ENCODE peak calls at places on chromosomes 11 and 22, in seven cellular contexts. One of them, this sample, is unnamed.

GRCh38 chr11:37370817-37371216 is 772.8 kb upstream of the RAG2 start:
- DNase-seq in sigmoid colon: no peak
- DNase-seq in esophagus muscularis mucosa: no peak
- DNase-seq in HL-60: no peak
- DNase-seq in prostate gland: no peak
- DNase-seq in stomach: no peak
- DNase-seq in Panc1: no peak
- DNase-seq in this sample: no peak

GRCh38 chr11:57792060-57792541 is 30.5 kb downstream of the CTNND1 start:
- DNase-seq in sigmoid colon: peak; percentile 80
- DNase-seq in esophagus muscularis mucosa: peak; percentile 92
- DNase-seq in HL-60: peak; percentile 91
- DNase-seq in prostate gland: peak; percentile 39
- DNase-seq in stomach: peak; percentile 68
- DNase-seq in Panc1: no peak
- DNase-seq in this sample: no peak

GRCh38 chr11:14764899-14765527 is 121.4 kb downstream of the PDE3B start:
- DNase-seq in sigmoid colon: no peak
- DNase-seq in esophagus muscularis mucosa: no peak
- DNase-seq in HL-60: no peak
- DNase-seq in prostate gland: no peak
- DNase-seq in stomach: no peak
- DNase-seq in Panc1: no peak
- DNase-seq in this sample: no peak

GRCh38 chr11:82191690-82192089 is 542.0 kb downstream of the FAM181B start:
- DNase-seq in sigmoid colon: no peak
- DNase-seq in esophagus muscularis mucosa: no peak
- DNase-seq in HL-60: no peak
- DNase-seq in prostate gland: no peak
- DNase-seq in stomach: peak; percentile 27
- DNase-seq in Panc1: no peak
- DNase-seq in this sample: no peak

GRCh38 chr11:124917115-124917637 is 1.9 kb upstream of the HEPN1 start:
- DNase-seq in sigmoid colon: no peak
- DNase-seq in esophagus muscularis mucosa: no peak
- DNase-seq in HL-60: peak; percentile 4
- DNase-seq in prostate gland: no peak
- DNase-seq in stomach: no peak
- DNase-seq in Panc1: no peak
- DNase-seq in this sample: no peak

GRCh38 chr11:34242037-34242625 is 115.7 kb downstream of the ABTB2 start:
- DNase-seq in sigmoid colon: no peak
- DNase-seq in esophagus muscularis mucosa: no peak
- DNase-seq in HL-60: no peak
- DNase-seq in prostate gland: no peak
- DNase-seq in stomach: no peak
- DNase-seq in Panc1: no peak
- DNase-seq in this sample: no peak

GRCh38 chr11:34565417-34566208 is 52.0 kb upstream of the ELF5 start:
- DNase-seq in sigmoid colon: no peak
- DNase-seq in esophagus muscularis mucosa: no peak
- DNase-seq in HL-60: no peak
- DNase-seq in prostate gland: no peak
- DNase-seq in stomach: no peak
- DNase-seq in Panc1: peak; percentile 18
- DNase-seq in this sample: no peak

GRCh38 chr11:15849265-15849664 is 507.1 kb downstream of the SOX6 start:
- DNase-seq in sigmoid colon: no peak
- DNase-seq in esophagus muscularis mucosa: no peak
- DNase-seq in HL-60: no peak
- DNase-seq in prostate gland: no peak
- DNase-seq in stomach: no peak
- DNase-seq in Panc1: no peak
- DNase-seq in this sample: no peak

GRCh38 chr22:36182871-36183270 is 18.7 kb downstream of the APOL4 start:
- DNase-seq in sigmoid colon: no peak
- DNase-seq in esophagus muscularis mucosa: no peak
- DNase-seq in HL-60: no peak
- DNase-seq in prostate gland: no peak
- DNase-seq in stomach: no peak
- DNase-seq in Panc1: no peak
- DNase-seq in this sample: no peak

GRCh38 chr11:36095716-36096115 is 151.9 kb downstream of the LDLRAD3 start:
- DNase-seq in sigmoid colon: no peak
- DNase-seq in esophagus muscularis mucosa: no peak
- DNase-seq in HL-60: no peak
- DNase-seq in prostate gland: no peak
- DNase-seq in stomach: no peak
- DNase-seq in Panc1: no peak
- DNase-seq in this sample: no peak

GRCh38 chr11:61082931-61083531 is 19.3 kb upstream of the CD5 start:
- DNase-seq in sigmoid colon: no peak
- DNase-seq in esophagus muscularis mucosa: no peak
- DNase-seq in HL-60: no peak
- DNase-seq in prostate gland: no peak
- DNase-seq in stomach: no peak
- DNase-seq in Panc1: no peak
- DNase-seq in this sample: no peak

GRCh38 chr22:40177738-40178416 is at the start of gene TNRC6B:
- DNase-seq in sigmoid colon: peak; percentile 88
- DNase-seq in esophagus muscularis mucosa: peak; percentile 95
- DNase-seq in HL-60: peak; percentile 97
- DNase-seq in prostate gland: peak; percentile 92
- DNase-seq in stomach: peak; percentile 72
- DNase-seq in Panc1: peak; percentile 83
- DNase-seq in this sample: no peak

GRCh38 chr11:8262552-8263108 is 1.0 kb downstream of the LMO1 start:
- DNase-seq in sigmoid colon: peak; percentile 70
- DNase-seq in esophagus muscularis mucosa: no peak
- DNase-seq in HL-60: no peak
- DNase-seq in prostate gland: peak; percentile 14
- DNase-seq in stomach: peak; percentile 43
- DNase-seq in Panc1: no peak
- DNase-seq in this sample: no peak

GRCh38 chr11:30153008-30153407 is 77.8 kb upstream of the FSHB start:
- DNase-seq in sigmoid colon: no peak
- DNase-seq in esophagus muscularis mucosa: no peak
- DNase-seq in HL-60: no peak
- DNase-seq in prostate gland: no peak
- DNase-seq in stomach: no peak
- DNase-seq in Panc1: no peak
- DNase-seq in this sample: no peak

GRCh38 chr11:30149998-30150397 is 80.8 kb upstream of the FSHB start:
- DNase-seq in sigmoid colon: no peak
- DNase-seq in esophagus muscularis mucosa: no peak
- DNase-seq in HL-60: no peak
- DNase-seq in prostate gland: no peak
- DNase-seq in stomach: no peak
- DNase-seq in Panc1: no peak
- DNase-seq in this sample: no peak

GRCh38 chr11:30143098-30143705 is 87.6 kb upstream of the FSHB start:
- DNase-seq in sigmoid colon: no peak
- DNase-seq in esophagus muscularis mucosa: no peak
- DNase-seq in HL-60: peak; percentile 10
- DNase-seq in prostate gland: no peak
- DNase-seq in stomach: no peak
- DNase-seq in Panc1: peak; percentile 25
- DNase-seq in this sample: no peak

GRCh38 chr11:30150425-30150824 is 80.4 kb upstream of the FSHB start:
- DNase-seq in sigmoid colon: no peak
- DNase-seq in esophagus muscularis mucosa: no peak
- DNase-seq in HL-60: no peak
- DNase-seq in prostate gland: no peak
- DNase-seq in stomach: no peak
- DNase-seq in Panc1: no peak
- DNase-seq in this sample: no peak

DNA sequence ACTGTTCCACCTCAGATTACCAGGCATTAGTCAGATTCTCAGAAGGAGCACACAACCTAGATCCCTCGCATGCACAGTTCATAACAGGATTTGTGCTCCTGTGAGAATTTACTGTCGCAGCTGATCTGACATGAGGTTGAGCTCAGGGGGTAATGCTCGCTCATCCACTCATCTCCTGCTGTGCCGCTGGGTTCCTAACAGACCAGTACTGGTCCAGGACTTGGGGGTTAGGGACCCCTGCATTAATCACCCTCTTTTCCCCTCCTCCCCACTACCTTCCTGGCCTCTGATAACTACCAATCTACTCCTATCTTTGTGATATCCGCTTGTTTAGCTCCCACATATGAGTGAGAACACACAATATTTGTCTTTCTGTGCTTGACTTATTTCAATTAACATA is 83.5 kb upstream of the FSHB start:
- DNase-seq in sigmoid colon: no peak
- DNase-seq in esophagus muscularis mucosa: no peak
- DNase-seq in HL-60: no peak
- DNase-seq in prostate gland: no peak
- DNase-seq in stomach: no peak
- DNase-seq in Panc1: no peak
- DNase-seq in this sample: no peak
- TF ChIP-seq POLR2AphosphoS5 in sigmoid colon: no peak
- TF ChIP-seq POLR2AphosphoS5 in esophagus muscularis mucosa: no peak
- TF ChIP-seq POLR2AphosphoS5 in HL-60: no peak
- TF ChIP-seq POLR2AphosphoS5 in prostate gland: no peak
- TF ChIP-seq POLR2AphosphoS5 in stomach: no peak
- TF ChIP-seq POLR2AphosphoS5 in Panc1: no peak
- TF ChIP-seq POLR2AphosphoS5 in this sample: no peak

GRCh38 chr11:74020537-74020936 is 11.7 kb upstream of the UCP3 start:
- DNase-seq in sigmoid colon: no peak
- DNase-seq in esophagus muscularis mucosa: no peak
- DNase-seq in HL-60: no peak
- DNase-seq in prostate gland: no peak
- DNase-seq in stomach: no peak
- DNase-seq in Panc1: no peak
- DNase-seq in this sample: no peak
- TF ChIP-seq POLR2AphosphoS5 in sigmoid colon: no peak
- TF ChIP-seq POLR2AphosphoS5 in esophagus muscularis mucosa: no peak
- TF ChIP-seq POLR2AphosphoS5 in HL-60: no peak
- TF ChIP-seq POLR2AphosphoS5 in prostate gland: no peak
- TF ChIP-seq POLR2AphosphoS5 in stomach: no peak
- TF ChIP-seq POLR2AphosphoS5 in Panc1: no peak
- TF ChIP-seq POLR2AphosphoS5 in this sample: no peak

GRCh38 chr11:107017104-107017432 is 1.2 kb downstream of the GUCY1A2 start:
- DNase-seq in sigmoid colon: no peak
- DNase-seq in esophagus muscularis mucosa: no peak
- DNase-seq in HL-60: no peak
- DNase-seq in prostate gland: no peak
- DNase-seq in stomach: no peak
- DNase-seq in Panc1: no peak
- DNase-seq in this sample: no peak

GRCh38 chr11:107018274-107018901 is at the start of gene GUCY1A2:
- DNase-seq in sigmoid colon: peak; percentile 55
- DNase-seq in esophagus muscularis mucosa: no peak
- DNase-seq in HL-60: no peak
- DNase-seq in prostate gland: peak; percentile 11
- DNase-seq in stomach: no peak
- DNase-seq in Panc1: no peak
- DNase-seq in this sample: no peak

GRCh38 chr11:107014871-107015270 is 3.4 kb downstream of the GUCY1A2 start:
- DNase-seq in sigmoid colon: no peak
- DNase-seq in esophagus muscularis mucosa: no peak
- DNase-seq in HL-60: no peak
- DNase-seq in prostate gland: no peak
- DNase-seq in stomach: no peak
- DNase-seq in Panc1: no peak
- DNase-seq in this sample: no peak

GRCh38 chr11:107018902-107019493 is 722 bp upstream of the GUCY1A2 start:
- DNase-seq in sigmoid colon: peak; percentile 66
- DNase-seq in esophagus muscularis mucosa: no peak
- DNase-seq in HL-60: no peak
- DNase-seq in prostate gland: peak; percentile 61
- DNase-seq in stomach: peak; percentile 52
- DNase-seq in Panc1: no peak
- DNase-seq in this sample: no peak

DNA sequence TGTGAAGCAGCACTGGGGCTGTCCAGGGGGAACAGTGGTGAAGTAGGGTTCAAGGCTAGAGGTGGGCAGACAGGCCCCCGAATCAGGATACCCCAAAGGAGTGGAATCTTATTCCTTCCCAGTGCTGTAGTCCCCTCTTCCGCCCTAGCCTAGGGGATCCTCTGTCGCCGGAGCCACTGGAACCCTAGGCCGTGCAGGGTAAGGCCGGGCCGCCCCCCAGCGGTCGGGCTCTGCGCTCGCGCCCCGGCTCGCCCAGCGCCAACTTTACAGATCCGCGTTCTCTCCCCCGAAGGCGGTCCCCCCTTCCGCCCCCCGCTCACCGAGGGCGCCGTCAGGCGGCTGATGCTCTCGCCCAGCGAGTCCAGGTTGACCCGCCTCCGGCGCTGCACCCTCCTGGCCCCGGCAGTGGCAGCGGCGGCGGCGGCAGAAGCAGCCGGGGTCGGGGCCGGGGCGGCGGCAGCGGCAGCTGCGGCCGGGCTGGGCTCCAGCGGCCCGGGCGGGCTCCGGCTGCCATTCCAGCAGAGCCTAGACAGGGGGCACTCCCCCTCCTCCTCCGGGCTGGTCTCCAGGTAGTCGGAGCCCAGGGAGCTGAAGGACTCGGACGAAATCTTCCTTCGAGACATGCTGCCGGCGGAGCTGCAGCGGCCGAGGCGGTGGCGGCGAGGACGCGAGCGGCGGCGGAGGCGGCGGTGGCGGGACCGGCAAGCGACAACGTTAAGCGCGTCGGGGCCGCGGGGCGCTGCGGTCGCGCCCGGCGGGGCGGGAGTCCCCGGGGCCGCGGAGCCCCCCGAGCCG is 646 bp downstream of the GUCY1A2 start:
- DNase-seq in sigmoid colon: peak; percentile 59
- DNase-seq in esophagus muscularis mucosa: no peak
- DNase-seq in HL-60: no peak
- DNase-seq in prostate gland: peak; percentile 27
- DNase-seq in stomach: no peak
- DNase-seq in Panc1: no peak
- DNase-seq in this sample: no peak
- TF ChIP-seq POLR2AphosphoS5 in sigmoid colon: no peak
- TF ChIP-seq POLR2AphosphoS5 in esophagus muscularis mucosa: no peak
- TF ChIP-seq POLR2AphosphoS5 in HL-60: no peak
- TF ChIP-seq POLR2AphosphoS5 in prostate gland: no peak
- TF ChIP-seq POLR2AphosphoS5 in stomach: no peak
- TF ChIP-seq POLR2AphosphoS5 in Panc1: no peak
- TF ChIP-seq POLR2AphosphoS5 in this sample: peak; percentile 54

GRCh38 chr11:65503923-65504670 is 5.3 kb downstream of the MALAT1 start:
- DNase-seq in sigmoid colon: peak; percentile 56
- DNase-seq in esophagus muscularis mucosa: no peak
- DNase-seq in HL-60: no peak
- DNase-seq in prostate gland: peak; percentile 29
- DNase-seq in stomach: no peak
- DNase-seq in Panc1: peak; percentile 74
- DNase-seq in this sample: no peak
- TF ChIP-seq POLR2AphosphoS5 in sigmoid colon: peak; percentile 78
- TF ChIP-seq POLR2AphosphoS5 in esophagus muscularis mucosa: peak; percentile 55
- TF ChIP-seq POLR2AphosphoS5 in HL-60: peak; percentile 82
- TF ChIP-seq POLR2AphosphoS5 in prostate gland: peak; percentile 55
- TF ChIP-seq POLR2AphosphoS5 in stomach: peak; percentile 44
- TF ChIP-seq POLR2AphosphoS5 in Panc1: peak; percentile 74
- TF ChIP-seq POLR2AphosphoS5 in this sample: peak; percentile 56